ENCODE peak calls at places on chromosome 16, in six cellular contexts. P is Calu3; O is CD4-positive, alpha-beta T cell; L is lower leg skin; R is mesothelial cell of epicardium; C is BJ. T is an unnamed sample.

GRCh38 chr16:77762260-77762659 is 26.1 kb upstream of the VAT1L start:
- DNase-seq in P (no peak), O (no peak), L (no peak), R (no peak), C (no peak), T (no peak)

GRCh38 chr16:86768999-86769398 is 190.7 kb downstream of the FOXL1 start:
- DNase-seq in P (peak; percentile 84), O (no peak), L (no peak), R (no peak), C (no peak), T (no peak)

GRCh38 chr16:4982056-4982867 is 24.1 kb downstream of the SEC14L5 start:
- DNase-seq in P (no peak), O (no peak), L (no peak), R (no peak), C (no peak), T (peak; percentile 55)

GRCh38 chr16:57723170-57723569 is 12.4 kb upstream of the KATNB1 start:
- DNase-seq in P (peak; percentile 42), O (no peak), L (no peak), R (no peak), C (no peak), T (peak; percentile 59)

GRCh38 chr16:69411064-69411985 is 13.1 kb upstream of the CYB5B start:
- DNase-seq in P (no peak), O (no peak), L (no peak), R (no peak), C (no peak), T (no peak)

GRCh38 chr16:81669473-81670350 is 109.4 kb upstream of the PLCG2 start:
- DNase-seq in P (no peak), O (no peak), L (no peak), R (no peak), C (no peak), T (no peak)

GRCh38 chr16:3924763-3925162 is 44.2 kb upstream of the CREBBP start:
- DNase-seq in P (no peak), O (no peak), L (no peak), R (no peak), C (no peak), T (no peak)

GRCh38 chr16:28975158-28975603 is 603 bp downstream of the SPNS1 start:
- DNase-seq in P (no peak), O (no peak), L (no peak), R (no peak), C (no peak), T (no peak)

GRCh38 chr16:88499836-88500251 is 46.8 kb downstream of the ZFPM1 start:
- DNase-seq in P (no peak), O (no peak), L (no peak), R (no peak), C (no peak), T (no peak)

GRCh38 chr16:67412294-67412693 is 4.0 kb downstream of the ZDHHC1 start:
- DNase-seq in P (no peak), O (no peak), L (no peak), R (no peak), C (no peak), T (no peak)

GRCh38 chr16:63613701-63614100 is 1508.2 kb downstream of the CDH11 start:
- DNase-seq in P (no peak), O (no peak), L (no peak), R (no peak), C (no peak), T (no peak)

GRCh38 chr16:52070341-52071057 is 476.4 kb downstream of the TOX3 start:
- DNase-seq in P (no peak), O (no peak), L (no peak), R (no peak), C (no peak), T (no peak)

GRCh38 chr16:35011-35775 is 18.2 kb downstream of the POLR3K start:
- DNase-seq in P (no peak), O (no peak), L (no peak), R (no peak), C (no peak), T (no peak)

GRCh38 chr16:57356547-57356946 is 2.0 kb upstream of the CCL22 start:
- DNase-seq in P (no peak), O (no peak), L (no peak), R (no peak), C (no peak), T (peak; percentile 28)

DNA sequence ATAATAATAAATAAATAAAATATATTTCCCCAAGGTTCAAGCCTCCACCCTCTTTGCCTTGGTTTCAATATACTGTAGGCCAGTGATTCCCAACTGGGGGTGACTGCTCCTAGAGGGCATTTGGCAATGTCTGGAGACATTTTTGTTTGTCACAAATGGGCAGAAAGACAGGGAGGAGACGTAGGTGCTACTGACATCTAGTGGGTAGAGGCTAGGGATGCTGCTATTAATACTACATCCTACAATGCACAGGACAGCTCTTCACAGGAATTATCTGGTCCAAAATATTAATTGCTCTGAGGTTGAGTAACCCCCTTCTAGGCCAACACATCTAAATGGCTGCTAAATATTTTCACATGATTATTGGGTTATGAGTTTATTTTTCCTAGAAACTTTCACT is 12.8 kb upstream of the PRR14 start:
- DNase-seq in P (peak; percentile 58), O (no peak), L (no peak), R (no peak), C (no peak), T (no peak)
- TF ChIP-seq CTCF in P (peak; percentile 55), O (peak; percentile 24), L (no peak), R (no peak), C (peak; percentile 54), T (peak; percentile 77)

GRCh38 chr16:53931946-53932345 is 228.0 kb downstream of the FTO start:
- DNase-seq in P (no peak), O (no peak), L (no peak), R (no peak), C (no peak), T (no peak)
- TF ChIP-seq CTCF in P (no peak), O (no peak), L (no peak), R (no peak), C (no peak), T (no peak)

GRCh38 chr16:8935989-8936388 is 27.7 kb downstream of the USP7 start:
- DNase-seq in P (peak; percentile 9), O (no peak), L (no peak), R (no peak), C (no peak), T (no peak)
- TF ChIP-seq CTCF in P (no peak), O (no peak), L (no peak), R (no peak), C (peak; percentile 24), T (no peak)

GRCh38 chr16:50265260-50265659 is 1.1 kb upstream of the ADCY7 start:
- DNase-seq in P (peak; percentile 44), O (peak; percentile 35), L (no peak), R (no peak), C (no peak), T (peak; percentile 43)
- TF ChIP-seq CTCF in P (no peak), O (peak; percentile 64), L (no peak), R (no peak), C (peak; percentile 14), T (peak; percentile 48)

GRCh38 chr16:27699540-27699939 is 149.6 kb downstream of the KATNIP start:
- DNase-seq in P (no peak), O (no peak), L (no peak), R (no peak), C (no peak), T (peak; percentile 57)
- TF ChIP-seq CTCF in P (no peak), O (no peak), L (no peak), R (no peak), C (no peak), T (no peak)

T was measured in chondrocyte.